ENCODE peak calls at places on chromosomes 2 and 18, in eight cellular contexts. P is glutamatergic neuron; Q is RWPE1; C is dorsolateral prefrontal cortex; X is AG10803; J is CD8-positive, alpha-beta T cell; N is AG09319; H is WTC11. Z is an unnamed sample.

GRCh38 chr18:56748698-56749268 is 97.6 kb downstream of the WDR7 start:
- DNase-seq in H (no peak), C (no peak), X (peak), Q (peak), P (no peak), J (no peak), N (peak), Z (no peak)

GRCh38 chr18:12843420-12844346 is 40.4 kb downstream of the PTPN2 start:
- DNase-seq in H (no peak), Q (no peak), J (no peak), X (peak), P (no peak), N (no peak), C (no peak), Z (no peak)

GRCh38 chr2:165633431-165633830 is 160.6 kb downstream of the GALNT3 start:
- DNase-seq in N (no peak), H (no peak), P (no peak), J (no peak), C (no peak), X (no peak), Q (no peak), Z (no peak)

GRCh38 chr18:2979027-2979570 is 33.8 kb downstream of the LPIN2 start:
- DNase-seq in X (peak), C (no peak), Q (no peak), J (no peak), P (no peak), N (no peak), H (no peak), Z (no peak)

GRCh38 chr2:2800697-2801096 is 469.6 kb upstream of the MYT1L start:
- DNase-seq in Q (no peak), H (no peak), X (no peak), P (no peak), C (no peak), J (no peak), N (no peak), Z (no peak)

GRCh38 chr2:86003967-86004366 is 101.7 kb downstream of the POLR1A start:
- DNase-seq in P (no peak), H (no peak), X (no peak), C (no peak), J (no peak), Q (no peak), N (no peak), Z (no peak)

GRCh38 chr2:64104944-64105343 is 39.3 kb downstream of the PELI1 start:
- DNase-seq in C (no peak), X (no peak), P (no peak), Q (peak), N (no peak), J (no peak), H (no peak), Z (no peak)

GRCh38 chr2:165009466-165009865 is 54.1 kb upstream of the SLC38A11 start:
- DNase-seq in H (no peak), C (no peak), X (no peak), Q (peak), J (no peak), N (no peak), P (no peak), Z (no peak)

GRCh38 chr2:52658598-52658997 is 1109.0 kb upstream of the CHAC2 start:
- DNase-seq in Q (no peak), H (no peak), J (no peak), X (peak), N (no peak), P (no peak), C (no peak), Z (no peak)

GRCh38 chr2:154437104-154437503 is 261.4 kb upstream of the KCNJ3 start:
- DNase-seq in X (no peak), P (no peak), C (no peak), Q (no peak), J (peak), N (no peak), H (no peak), Z (no peak)

GRCh38 chr2:86392873-86393272 is 48.3 kb upstream of the KDM3A start:
- DNase-seq in Q (no peak), H (no peak), X (no peak), J (no peak), C (no peak), N (no peak), P (no peak), Z (no peak)

GRCh38 chr2:197435598-197436435 is 989 bp upstream of the SF3B1 start:
- DNase-seq in N (no peak), C (no peak), H (no peak), X (no peak), J (no peak), Q (no peak), P (no peak), Z (no peak)

GRCh38 chr2:9207641-9208301 is 1.2 kb downstream of the ASAP2 start:
- DNase-seq in X (no peak), P (no peak), H (peak), N (no peak), J (no peak), C (no peak), Q (peak), Z (no peak)

GRCh38 chr2:145931836-145932352 is 1412.0 kb upstream of the ZEB2 start:
- DNase-seq in N (no peak), C (no peak), X (no peak), Q (no peak), P (no peak), J (no peak), H (no peak), Z (no peak)

GRCh38 chr18:36188912-36189311 is 1.6 kb downstream of the MOCOS start:
- DNase-seq in Q (no peak), J (no peak), N (no peak), H (no peak), P (no peak), X (no peak), C (no peak), Z (no peak)

GRCh38 chr2:134443814-134444480 is 190.1 kb downstream of the MGAT5 start:
- DNase-seq in P (no peak), Q (no peak), C (no peak), H (no peak), N (no peak), X (no peak), J (no peak), Z (no peak)

GRCh38 chr2:132766573-132766972 is 96.6 kb upstream of the LYPD1 start:
- DNase-seq in N (no peak), C (no peak), X (no peak), P (no peak), H (no peak), J (no peak), Q (no peak), Z (no peak)

GRCh38 chr2:72036595-72036994 is 111.1 kb downstream of the CYP26B1 start:
- DNase-seq in P (no peak), J (no peak), X (no peak), C (no peak), N (no peak), Q (no peak), H (no peak), Z (no peak)

GRCh38 chr2:236972491-236973379 is 113.0 kb upstream of the COPS8 start:
- DNase-seq in P (peak), Q (peak), X (peak), C (no peak), J (no peak), N (peak), H (peak), Z (no peak)

GRCh38 chr18:2459886-2460285 is 111.4 kb downstream of the METTL4 start:
- DNase-seq in X (no peak), P (no peak), C (no peak), J (no peak), N (no peak), Q (no peak), H (no peak), Z (no peak)

GRCh38 chr18:5868218-5868904 is 27.0 kb downstream of the TMEM200C start:
- DNase-seq in C (peak), N (peak), P (peak), X (peak), J (no peak), H (peak), Q (peak), Z (no peak)

GRCh38 chr2:223811757-223812156 is 25.6 kb downstream of the AP1S3 start:
- DNase-seq in H (no peak), C (no peak), N (no peak), X (no peak), P (no peak), J (no peak), Q (no peak), Z (no peak)

GRCh38 chr2:176088048-176088936 is 4.2 kb upstream of the HOXD13 start:
- DNase-seq in H (peak), N (no peak), J (no peak), P (peak), X (peak), Q (peak), C (no peak), Z (no peak)

GRCh38 chr2:127954857-127955256 is 69.1 kb upstream of the AMMECR1L start:
- DNase-seq in X (no peak), P (no peak), C (no peak), Q (no peak), H (no peak), N (no peak), J (no peak), Z (no peak)

GRCh38 chr2:76445880-76446279 is 735.2 kb upstream of the GCFC2 start:
- DNase-seq in Q (no peak), C (no peak), J (no peak), P (no peak), H (no peak), N (no peak), X (no peak), Z (no peak)

GRCh38 chr18:8930990-8931648 is 171.4 kb upstream of the NDUFV2 start:
- DNase-seq in N (no peak), Q (no peak), H (no peak), C (no peak), J (no peak), P (no peak), X (no peak), Z (no peak)

GRCh38 chr18:60198063-60198462 is 174.5 kb downstream of the MC4R start:
- DNase-seq in P (peak), X (peak), J (no peak), N (no peak), C (no peak), H (no peak), Q (no peak), Z (no peak)

GRCh38 chr18:60199505-60199904 is 173.1 kb downstream of the MC4R start:
- DNase-seq in J (no peak), P (no peak), N (no peak), H (no peak), C (no peak), Q (no peak), X (no peak), Z (no peak)

GRCh38 chr18:60200558-60200957 is 172.0 kb downstream of the MC4R start:
- DNase-seq in X (no peak), J (no peak), P (no peak), H (no peak), N (no peak), Q (no peak), C (no peak), Z (no peak)

GRCh38 chr18:60197233-60197632 is 175.3 kb downstream of the MC4R start:
- DNase-seq in Q (no peak), J (no peak), N (no peak), H (no peak), C (no peak), X (no peak), P (no peak), Z (no peak)

GRCh38 chr18:60202702-60203101 is 169.9 kb downstream of the MC4R start:
- DNase-seq in C (no peak), H (no peak), Q (no peak), J (no peak), X (no peak), N (no peak), P (no peak), Z (no peak)
- TF ChIP-seq CTCF in C (no peak), H (no peak), Q (no peak), J (no peak), X (no peak), N (no peak), P (no peak), Z (no peak)

GRCh38 chr2:161004379-161004778 is 155.8 kb upstream of the TANK start:
- DNase-seq in P (no peak), J (no peak), N (no peak), X (no peak), Q (peak), H (no peak), C (no peak), Z (no peak)
- TF ChIP-seq CTCF in P (no peak), J (peak), N (peak), X (peak), Q (no peak), H (no peak), C (no peak), Z (peak)

GRCh38 chr2:11102956-11103860 is 52.1 kb upstream of the SLC66A3 start:
- DNase-seq in N (no peak), C (no peak), P (no peak), H (no peak), X (no peak), J (no peak), Q (no peak), Z (no peak)

GRCh38 chr2:11102466-11102865 is 52.8 kb upstream of the SLC66A3 start:
- DNase-seq in X (no peak), Q (no peak), J (no peak), C (no peak), H (no peak), P (no peak), N (no peak), Z (no peak)

GRCh38 chr2:11104794-11105660 is 50.2 kb upstream of the SLC66A3 start:
- DNase-seq in N (no peak), X (no peak), P (no peak), J (no peak), Q (no peak), H (no peak), C (no peak), Z (no peak)

GRCh38 chr2:11101430-11101829 is 53.8 kb upstream of the SLC66A3 start:
- DNase-seq in C (no peak), P (no peak), J (no peak), N (no peak), X (no peak), Q (no peak), H (no peak), Z (no peak)

DNA sequence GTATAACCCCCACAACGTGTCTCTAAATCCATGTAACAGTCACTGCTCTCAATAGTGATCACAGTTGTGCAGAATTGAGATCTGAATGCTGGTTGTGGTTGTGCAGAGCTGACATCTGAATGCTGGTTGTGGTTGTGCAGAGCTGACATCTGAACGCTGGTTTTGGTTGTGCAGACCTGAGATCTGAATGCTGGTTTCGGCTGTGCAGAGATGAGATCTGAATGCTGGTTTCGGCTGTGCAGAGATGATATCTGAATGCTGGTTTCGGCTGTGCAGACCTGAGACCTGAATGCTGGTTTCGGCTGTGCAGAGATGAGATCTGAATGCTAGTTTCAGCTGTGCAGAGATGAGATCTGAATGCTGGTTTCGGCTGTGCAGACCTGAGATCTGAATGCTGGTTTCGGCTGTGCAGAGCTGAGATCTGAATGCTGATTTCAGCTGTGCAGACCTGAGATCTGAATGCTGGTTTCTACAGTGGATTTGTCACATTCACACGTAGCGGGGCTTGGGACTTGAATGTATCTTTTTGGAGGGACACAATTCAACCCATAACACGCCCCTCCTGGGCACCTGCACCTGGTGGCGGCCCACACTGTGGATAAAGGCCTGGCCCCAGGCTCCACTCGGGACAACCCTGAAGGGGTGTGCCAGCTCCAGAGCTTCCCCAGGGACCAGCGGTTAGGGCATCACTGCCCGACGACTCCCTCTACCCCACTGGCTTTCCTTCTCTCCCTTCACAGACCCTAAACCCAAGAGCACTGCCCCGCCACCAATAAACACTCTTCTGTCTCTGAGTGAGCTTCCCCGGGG is 51.1 kb upstream of the SLC66A3 start:
- DNase-seq in P (no peak), H (no peak), X (no peak), N (no peak), C (no peak), Q (no peak), J (no peak), Z (no peak)
- TF ChIP-seq CTCF in P (no peak), H (no peak), X (no peak), N (no peak), C (no peak), Q (no peak), J (no peak), Z (no peak)

GRCh38 chr2:26894136-26894535 is 46.2 kb downstream of the DPYSL5 start:
- DNase-seq in X (no peak), Q (no peak), J (no peak), P (no peak), H (no peak), C (no peak), N (no peak), Z (no peak)
- TF ChIP-seq CTCF in X (no peak), Q (no peak), J (no peak), P (no peak), H (no peak), C (no peak), N (no peak), Z (no peak)

GRCh38 chr2:231685349-231686191 is 22.8 kb upstream of the PTMA start:
- DNase-seq in X (no peak), J (no peak), N (no peak), H (peak), Q (no peak), P (no peak), C (peak), Z (no peak)
- TF ChIP-seq CTCF in X (peak), J (no peak), N (no peak), H (peak), Q (no peak), P (no peak), C (peak), Z (peak)

DNA sequence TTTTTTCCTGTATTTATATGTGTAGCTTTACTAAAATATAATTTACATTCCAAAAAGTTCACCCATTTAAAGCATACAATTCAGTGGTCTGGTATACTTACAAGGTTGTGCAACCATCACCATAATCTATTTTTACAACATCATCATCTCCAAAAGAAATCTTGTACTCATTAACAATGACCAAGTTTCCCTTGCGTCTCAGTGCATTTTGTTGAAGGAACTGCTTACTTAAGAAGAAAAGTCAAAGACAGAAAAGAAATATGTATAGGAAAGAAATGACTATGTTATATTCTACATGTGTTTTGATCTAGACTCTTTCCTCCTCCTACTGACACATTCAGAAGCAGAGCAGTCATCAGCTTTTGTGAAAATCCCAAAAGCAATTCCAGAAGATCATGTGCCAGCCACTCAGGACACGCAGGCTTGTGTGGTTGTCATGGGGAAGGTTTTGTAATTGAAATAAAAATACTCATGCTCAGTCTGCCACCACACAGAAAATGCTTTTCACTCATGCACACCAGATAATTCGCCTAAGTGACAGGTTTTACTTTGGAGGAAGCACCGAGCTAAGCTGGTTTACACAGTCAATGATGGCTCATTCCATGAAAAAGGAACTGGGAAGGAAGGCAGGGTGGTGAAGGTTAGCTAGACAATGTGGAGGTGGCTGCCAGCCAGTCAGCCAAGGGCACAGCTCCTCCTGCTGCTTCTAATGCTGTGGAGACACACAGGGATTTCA is 158.5 kb upstream of the REV1 start:
- DNase-seq in J (no peak), X (peak), P (no peak), N (peak), H (no peak), C (peak), Q (no peak), Z (no peak)
- TF ChIP-seq CTCF in J (no peak), X (no peak), P (no peak), N (peak), H (no peak), C (no peak), Q (no peak), Z (no peak)

DNA sequence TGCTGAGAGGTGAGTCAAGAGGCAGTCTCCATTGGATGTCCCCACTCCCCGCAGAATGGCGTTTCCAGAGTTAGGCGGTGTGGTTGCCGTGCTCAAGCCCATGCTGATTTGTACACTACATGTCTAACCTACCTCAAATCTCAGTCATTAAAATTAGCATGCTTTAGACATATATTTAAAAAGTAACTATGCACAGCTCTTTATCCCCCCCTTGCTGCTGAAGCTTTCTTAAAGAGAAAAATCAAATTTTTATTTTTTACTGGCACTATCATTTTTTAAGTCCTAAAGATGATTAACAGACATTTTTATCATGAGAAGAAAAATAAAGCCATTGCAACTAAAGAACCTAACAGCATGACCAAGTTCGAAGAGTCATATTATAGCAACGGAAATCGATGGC is 42.9 kb downstream of the BOLA3 start:
- DNase-seq in P (no peak), X (peak), Q (no peak), C (no peak), H (no peak), J (no peak), N (no peak), Z (no peak)
- TF ChIP-seq CTCF in P (no peak), X (no peak), Q (no peak), C (peak), H (no peak), J (peak), N (no peak), Z (no peak)

Z was measured in D721Med.